ENCODE peak calls at places on chromosomes 3 and 15, in ten cellular contexts. One of them, this sample, is unnamed.

GRCh38 chr3:11757441-11757875 is 89.2 kb downstream of the TAMM41 start:
- DNase-seq in CD8-positive, alpha-beta T cell: no peak
- DNase-seq in endodermal cell: no peak
- DNase-seq in uterus: no peak
- DNase-seq in naive thymus-derived CD4-positive, alpha-beta T cell: no peak
- DNase-seq in PC-9: no peak
- DNase-seq in esophagus squamous epithelium: no peak
- DNase-seq in sigmoid colon: no peak
- DNase-seq in choroid plexus epithelial cell: peak; percentile 57
- DNase-seq in WERI-Rb-1: peak; percentile 73
- DNase-seq in this sample: peak; percentile 18

GRCh38 chr15:52005748-52006701 is 13.0 kb upstream of the MAPK6 start:
- DNase-seq in CD8-positive, alpha-beta T cell: no peak
- DNase-seq in endodermal cell: no peak
- DNase-seq in uterus: no peak
- DNase-seq in naive thymus-derived CD4-positive, alpha-beta T cell: no peak
- DNase-seq in PC-9: no peak
- DNase-seq in esophagus squamous epithelium: no peak
- DNase-seq in sigmoid colon: no peak
- DNase-seq in choroid plexus epithelial cell: peak; percentile 72
- DNase-seq in WERI-Rb-1: peak; percentile 45
- DNase-seq in this sample: peak; percentile 70

GRCh38 chr3:159996959-159997358 is 8.3 kb downstream of the IL12A start:
- DNase-seq in CD8-positive, alpha-beta T cell: no peak
- DNase-seq in endodermal cell: no peak
- DNase-seq in uterus: no peak
- DNase-seq in naive thymus-derived CD4-positive, alpha-beta T cell: no peak
- DNase-seq in PC-9: no peak
- DNase-seq in esophagus squamous epithelium: no peak
- DNase-seq in sigmoid colon: no peak
- DNase-seq in choroid plexus epithelial cell: no peak
- DNase-seq in WERI-Rb-1: no peak
- DNase-seq in this sample: no peak

GRCh38 chr3:141928626-141929270 is 52.3 kb downstream of the ATP1B3 start:
- DNase-seq in CD8-positive, alpha-beta T cell: peak; percentile 34
- DNase-seq in endodermal cell: no peak
- DNase-seq in uterus: no peak
- DNase-seq in naive thymus-derived CD4-positive, alpha-beta T cell: no peak
- DNase-seq in PC-9: no peak
- DNase-seq in esophagus squamous epithelium: no peak
- DNase-seq in sigmoid colon: peak; percentile 59
- DNase-seq in choroid plexus epithelial cell: no peak
- DNase-seq in WERI-Rb-1: peak; percentile 50
- DNase-seq in this sample: no peak

GRCh38 chr15:55907797-55908196 is 85.6 kb downstream of the NEDD4 start:
- DNase-seq in CD8-positive, alpha-beta T cell: no peak
- DNase-seq in endodermal cell: no peak
- DNase-seq in uterus: no peak
- DNase-seq in naive thymus-derived CD4-positive, alpha-beta T cell: no peak
- DNase-seq in PC-9: peak; percentile 20
- DNase-seq in esophagus squamous epithelium: no peak
- DNase-seq in sigmoid colon: no peak
- DNase-seq in choroid plexus epithelial cell: peak; percentile 84
- DNase-seq in WERI-Rb-1: no peak
- DNase-seq in this sample: peak; percentile 97

GRCh38 chr3:149989307-149989706 is 18.6 kb upstream of the PFN2 start:
- DNase-seq in CD8-positive, alpha-beta T cell: no peak
- DNase-seq in endodermal cell: no peak
- DNase-seq in uterus: no peak
- DNase-seq in naive thymus-derived CD4-positive, alpha-beta T cell: no peak
- DNase-seq in PC-9: no peak
- DNase-seq in esophagus squamous epithelium: no peak
- DNase-seq in sigmoid colon: no peak
- DNase-seq in choroid plexus epithelial cell: no peak
- DNase-seq in WERI-Rb-1: no peak
- DNase-seq in this sample: no peak

GRCh38 chr15:80982839-80983238 is 6.8 kb downstream of the MESD start:
- DNase-seq in CD8-positive, alpha-beta T cell: no peak
- DNase-seq in endodermal cell: no peak
- DNase-seq in uterus: no peak
- DNase-seq in naive thymus-derived CD4-positive, alpha-beta T cell: no peak
- DNase-seq in PC-9: no peak
- DNase-seq in esophagus squamous epithelium: no peak
- DNase-seq in sigmoid colon: no peak
- DNase-seq in choroid plexus epithelial cell: no peak
- DNase-seq in WERI-Rb-1: no peak
- DNase-seq in this sample: no peak

GRCh38 chr3:44886561-44886960 is 12.2 kb downstream of the TGM4 start:
- DNase-seq in CD8-positive, alpha-beta T cell: no peak
- DNase-seq in endodermal cell: peak; percentile 44
- DNase-seq in uterus: no peak
- DNase-seq in naive thymus-derived CD4-positive, alpha-beta T cell: no peak
- DNase-seq in PC-9: no peak
- DNase-seq in esophagus squamous epithelium: no peak
- DNase-seq in sigmoid colon: no peak
- DNase-seq in choroid plexus epithelial cell: peak; percentile 40
- DNase-seq in WERI-Rb-1: no peak
- DNase-seq in this sample: no peak

GRCh38 chr3:124775776-124776336 is 45.6 kb downstream of the UMPS start:
- DNase-seq in CD8-positive, alpha-beta T cell: no peak
- DNase-seq in endodermal cell: peak; percentile 62
- DNase-seq in uterus: no peak
- DNase-seq in naive thymus-derived CD4-positive, alpha-beta T cell: no peak
- DNase-seq in PC-9: no peak
- DNase-seq in esophagus squamous epithelium: no peak
- DNase-seq in sigmoid colon: no peak
- DNase-seq in choroid plexus epithelial cell: no peak
- DNase-seq in WERI-Rb-1: peak; percentile 16
- DNase-seq in this sample: no peak

GRCh38 chr15:98948941-98949340 is 58.7 kb downstream of the PGPEP1L start:
- DNase-seq in CD8-positive, alpha-beta T cell: no peak
- DNase-seq in endodermal cell: no peak
- DNase-seq in uterus: no peak
- DNase-seq in naive thymus-derived CD4-positive, alpha-beta T cell: no peak
- DNase-seq in PC-9: no peak
- DNase-seq in esophagus squamous epithelium: no peak
- DNase-seq in sigmoid colon: no peak
- DNase-seq in choroid plexus epithelial cell: no peak
- DNase-seq in WERI-Rb-1: no peak
- DNase-seq in this sample: no peak

GRCh38 chr3:69451594-69451993 is 65.7 kb upstream of the FRMD4B start:
- DNase-seq in CD8-positive, alpha-beta T cell: no peak
- DNase-seq in endodermal cell: no peak
- DNase-seq in uterus: no peak
- DNase-seq in naive thymus-derived CD4-positive, alpha-beta T cell: no peak
- DNase-seq in PC-9: no peak
- DNase-seq in esophagus squamous epithelium: no peak
- DNase-seq in sigmoid colon: no peak
- DNase-seq in choroid plexus epithelial cell: peak; percentile 26
- DNase-seq in WERI-Rb-1: no peak
- DNase-seq in this sample: no peak

GRCh38 chr3:124275421-124275820 is 283.5 kb upstream of the ROPN1 start:
- DNase-seq in CD8-positive, alpha-beta T cell: no peak
- DNase-seq in endodermal cell: no peak
- DNase-seq in uterus: peak; percentile 53
- DNase-seq in naive thymus-derived CD4-positive, alpha-beta T cell: no peak
- DNase-seq in PC-9: no peak
- DNase-seq in esophagus squamous epithelium: no peak
- DNase-seq in sigmoid colon: peak; percentile 75
- DNase-seq in choroid plexus epithelial cell: no peak
- DNase-seq in WERI-Rb-1: no peak
- DNase-seq in this sample: no peak

GRCh38 chr3:64460877-64461276 is 226.9 kb downstream of the ADAMTS9 start:
- DNase-seq in CD8-positive, alpha-beta T cell: no peak
- DNase-seq in endodermal cell: peak; percentile 21
- DNase-seq in uterus: no peak
- DNase-seq in naive thymus-derived CD4-positive, alpha-beta T cell: no peak
- DNase-seq in PC-9: no peak
- DNase-seq in esophagus squamous epithelium: no peak
- DNase-seq in sigmoid colon: no peak
- DNase-seq in choroid plexus epithelial cell: peak; percentile 92
- DNase-seq in WERI-Rb-1: no peak
- DNase-seq in this sample: no peak

GRCh38 chr3:38548154-38548931 is 52.2 kb downstream of the EXOG start:
- DNase-seq in CD8-positive, alpha-beta T cell: peak; percentile 38
- DNase-seq in endodermal cell: peak; percentile 63
- DNase-seq in uterus: no peak
- DNase-seq in naive thymus-derived CD4-positive, alpha-beta T cell: no peak
- DNase-seq in PC-9: peak; percentile 78
- DNase-seq in esophagus squamous epithelium: no peak
- DNase-seq in sigmoid colon: no peak
- DNase-seq in choroid plexus epithelial cell: no peak
- DNase-seq in WERI-Rb-1: no peak
- DNase-seq in this sample: no peak

GRCh38 chr3:38576131-38577088 is 73.1 kb downstream of the SCN5A start:
- DNase-seq in CD8-positive, alpha-beta T cell: peak; percentile 38
- DNase-seq in endodermal cell: peak; percentile 35
- DNase-seq in uterus: no peak
- DNase-seq in naive thymus-derived CD4-positive, alpha-beta T cell: no peak
- DNase-seq in PC-9: no peak
- DNase-seq in esophagus squamous epithelium: no peak
- DNase-seq in sigmoid colon: no peak
- DNase-seq in choroid plexus epithelial cell: no peak
- DNase-seq in WERI-Rb-1: peak; percentile 0
- DNase-seq in this sample: no peak

GRCh38 chr15:51494411-51495314 is 127.9 kb downstream of the DMXL2 start:
- DNase-seq in CD8-positive, alpha-beta T cell: no peak
- DNase-seq in endodermal cell: no peak
- DNase-seq in uterus: no peak
- DNase-seq in naive thymus-derived CD4-positive, alpha-beta T cell: no peak
- DNase-seq in PC-9: no peak
- DNase-seq in esophagus squamous epithelium: no peak
- DNase-seq in sigmoid colon: no peak
- DNase-seq in choroid plexus epithelial cell: peak; percentile 52
- DNase-seq in WERI-Rb-1: no peak
- DNase-seq in this sample: peak; percentile 41

GRCh38 chr3:12782172-12782815 is 14.2 kb upstream of the CAND2 start:
- DNase-seq in CD8-positive, alpha-beta T cell: no peak
- DNase-seq in endodermal cell: peak; percentile 91
- DNase-seq in uterus: no peak
- DNase-seq in naive thymus-derived CD4-positive, alpha-beta T cell: no peak
- DNase-seq in PC-9: peak; percentile 46
- DNase-seq in esophagus squamous epithelium: no peak
- DNase-seq in sigmoid colon: no peak
- DNase-seq in choroid plexus epithelial cell: peak; percentile 77
- DNase-seq in WERI-Rb-1: no peak
- DNase-seq in this sample: peak; percentile 47

GRCh38 chr3:83011471-83011870 is 1250.0 kb upstream of the GBE1 start:
- DNase-seq in CD8-positive, alpha-beta T cell: no peak
- DNase-seq in endodermal cell: no peak
- DNase-seq in uterus: no peak
- DNase-seq in naive thymus-derived CD4-positive, alpha-beta T cell: no peak
- DNase-seq in PC-9: no peak
- DNase-seq in esophagus squamous epithelium: no peak
- DNase-seq in sigmoid colon: no peak
- DNase-seq in choroid plexus epithelial cell: peak; percentile 41
- DNase-seq in WERI-Rb-1: no peak
- DNase-seq in this sample: no peak

DNA sequence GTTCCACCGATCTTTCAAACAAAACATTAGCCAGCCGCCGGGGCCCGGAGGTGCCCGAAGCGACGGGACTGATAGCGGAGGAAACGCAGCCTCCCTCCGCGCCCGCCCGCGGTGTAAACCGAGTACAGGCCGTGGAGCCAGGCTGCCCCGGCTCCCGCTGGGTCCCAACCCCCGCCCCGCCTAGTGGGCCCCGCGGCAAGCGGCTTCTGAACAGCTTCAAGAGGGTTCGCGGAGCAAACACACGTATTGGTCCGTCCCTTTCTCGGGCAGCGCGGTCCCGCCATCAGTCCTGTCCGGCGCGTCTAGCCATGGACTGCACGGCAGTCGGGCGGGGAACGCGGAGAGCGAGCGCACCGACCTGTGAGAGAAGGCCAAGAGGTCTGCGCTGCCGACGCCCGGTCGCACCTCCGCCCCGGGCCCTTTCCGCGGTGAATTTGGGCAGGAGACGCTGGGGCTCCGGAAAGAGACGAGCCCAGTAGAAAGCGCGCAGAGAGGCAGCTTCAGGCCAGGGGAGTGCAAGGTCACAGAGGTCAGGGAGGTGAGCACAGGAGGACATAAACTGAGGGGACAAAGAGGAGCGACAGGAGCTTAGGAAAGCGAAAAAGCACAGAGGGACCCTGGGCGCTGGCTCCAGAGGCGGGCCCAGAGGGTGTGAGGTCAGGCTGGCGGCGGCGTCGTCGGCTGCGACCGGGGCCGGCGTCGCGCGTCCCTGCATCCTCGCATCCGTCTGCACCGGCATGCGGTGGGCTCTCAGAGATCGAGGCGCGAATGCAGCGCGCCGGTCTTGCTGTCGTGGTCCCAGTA is 1.9 kb downstream of the FOXL2 start:
- DNase-seq in CD8-positive, alpha-beta T cell: no peak
- DNase-seq in endodermal cell: peak; percentile 89
- DNase-seq in uterus: no peak
- DNase-seq in naive thymus-derived CD4-positive, alpha-beta T cell: no peak
- DNase-seq in PC-9: no peak
- DNase-seq in esophagus squamous epithelium: no peak
- DNase-seq in sigmoid colon: no peak
- DNase-seq in choroid plexus epithelial cell: no peak
- DNase-seq in WERI-Rb-1: no peak
- DNase-seq in this sample: no peak
- H3K4me3 ChIP-seq in CD8-positive, alpha-beta T cell: peak overlapping the region; percentile 40
- H3K4me3 ChIP-seq in endodermal cell: peak overlapping the region; percentile 29
- H3K4me3 ChIP-seq in uterus: peak overlapping the region; percentile 75
- H3K4me3 ChIP-seq in naive thymus-derived CD4-positive, alpha-beta T cell: peak overlapping the region; percentile 30
- H3K4me3 ChIP-seq in PC-9: no peak overlapping the region
- H3K4me3 ChIP-seq in esophagus squamous epithelium: peak overlapping the region; percentile 16
- H3K4me3 ChIP-seq in sigmoid colon: peak overlapping the region; percentile 47
- H3K4me3 ChIP-seq in choroid plexus epithelial cell: peak overlapping the region; percentile 42
- H3K4me3 ChIP-seq in WERI-Rb-1: no peak overlapping the region
- H3K4me3 ChIP-seq in this sample: peak overlapping the region; percentile 10

GRCh38 chr3:27730774-27731659 is 8.9 kb upstream of the EOMES start:
- DNase-seq in CD8-positive, alpha-beta T cell: no peak
- DNase-seq in endodermal cell: peak; percentile 82
- DNase-seq in uterus: no peak
- DNase-seq in naive thymus-derived CD4-positive, alpha-beta T cell: no peak
- DNase-seq in PC-9: no peak
- DNase-seq in esophagus squamous epithelium: no peak
- DNase-seq in sigmoid colon: no peak
- DNase-seq in choroid plexus epithelial cell: no peak
- DNase-seq in WERI-Rb-1: no peak
- DNase-seq in this sample: no peak
- H3K4me3 ChIP-seq in CD8-positive, alpha-beta T cell: no peak overlapping the region
- H3K4me3 ChIP-seq in endodermal cell: peak overlapping the region; percentile 83
- H3K4me3 ChIP-seq in uterus: no peak overlapping the region
- H3K4me3 ChIP-seq in naive thymus-derived CD4-positive, alpha-beta T cell: no peak overlapping the region
- H3K4me3 ChIP-seq in PC-9: no peak overlapping the region
- H3K4me3 ChIP-seq in esophagus squamous epithelium: no peak overlapping the region
- H3K4me3 ChIP-seq in sigmoid colon: no peak overlapping the region
- H3K4me3 ChIP-seq in choroid plexus epithelial cell: no peak overlapping the region
- H3K4me3 ChIP-seq in WERI-Rb-1: no peak overlapping the region
- H3K4me3 ChIP-seq in this sample: no peak overlapping the region

GRCh38 chr3:16511561-16512434 is 1.7 kb downstream of the RFTN1 start:
- DNase-seq in CD8-positive, alpha-beta T cell: peak; percentile 78
- DNase-seq in endodermal cell: peak; percentile 53
- DNase-seq in uterus: peak; percentile 63
- DNase-seq in naive thymus-derived CD4-positive, alpha-beta T cell: peak; percentile 74
- DNase-seq in PC-9: no peak
- DNase-seq in esophagus squamous epithelium: peak; percentile 24
- DNase-seq in sigmoid colon: peak; percentile 73
- DNase-seq in choroid plexus epithelial cell: peak; percentile 89
- DNase-seq in WERI-Rb-1: no peak
- DNase-seq in this sample: peak; percentile 88
- H3K4me3 ChIP-seq in CD8-positive, alpha-beta T cell: peak overlapping the region; percentile 86
- H3K4me3 ChIP-seq in endodermal cell: no peak overlapping the region
- H3K4me3 ChIP-seq in uterus: peak overlapping the region; percentile 73
- H3K4me3 ChIP-seq in naive thymus-derived CD4-positive, alpha-beta T cell: peak overlapping the region; percentile 79
- H3K4me3 ChIP-seq in PC-9: no peak overlapping the region
- H3K4me3 ChIP-seq in esophagus squamous epithelium: peak overlapping the region; percentile 74
- H3K4me3 ChIP-seq in sigmoid colon: peak overlapping the region; percentile 73
- H3K4me3 ChIP-seq in choroid plexus epithelial cell: peak overlapping the region; percentile 92
- H3K4me3 ChIP-seq in WERI-Rb-1: no peak overlapping the region
- H3K4me3 ChIP-seq in this sample: peak overlapping the region; percentile 69

GRCh38 chr15:67853454-67853853 is 13.6 kb upstream of the RNU6-1 start:
- DNase-seq in CD8-positive, alpha-beta T cell: peak; percentile 4
- DNase-seq in endodermal cell: no peak
- DNase-seq in uterus: no peak
- DNase-seq in naive thymus-derived CD4-positive, alpha-beta T cell: no peak
- DNase-seq in PC-9: no peak
- DNase-seq in esophagus squamous epithelium: no peak
- DNase-seq in sigmoid colon: no peak
- DNase-seq in choroid plexus epithelial cell: no peak
- DNase-seq in WERI-Rb-1: no peak
- DNase-seq in this sample: no peak
- H3K4me3 ChIP-seq in CD8-positive, alpha-beta T cell: no peak overlapping the region
- H3K4me3 ChIP-seq in endodermal cell: no peak overlapping the region
- H3K4me3 ChIP-seq in uterus: no peak overlapping the region
- H3K4me3 ChIP-seq in naive thymus-derived CD4-positive, alpha-beta T cell: no peak overlapping the region
- H3K4me3 ChIP-seq in PC-9: no peak overlapping the region
- H3K4me3 ChIP-seq in esophagus squamous epithelium: no peak overlapping the region
- H3K4me3 ChIP-seq in sigmoid colon: no peak overlapping the region
- H3K4me3 ChIP-seq in choroid plexus epithelial cell: no peak overlapping the region
- H3K4me3 ChIP-seq in WERI-Rb-1: no peak overlapping the region
- H3K4me3 ChIP-seq in this sample: no peak overlapping the region